ENCODE peak calls at places on chromosomes 12 and 14, in four cellular contexts. One of them, this sample, is unnamed.

GRCh38 chr12:43742106-43742505 is 16.5 kb downstream of the PUS7L start:
- DNase-seq in heart right ventricle: no peak
- DNase-seq in AG10803: peak; percentile 82
- DNase-seq in fibroblast of mammary gland: peak; percentile 91
- DNase-seq in this sample: peak; percentile 87

GRCh38 chr12:40684986-40685385 is 7.3 kb upstream of the CNTN1 start:
- DNase-seq in heart right ventricle: no peak
- DNase-seq in AG10803: no peak
- DNase-seq in fibroblast of mammary gland: no peak
- DNase-seq in this sample: no peak

GRCh38 chr12:111156304-111156703 is 212.6 kb downstream of the PHETA1 start:
- DNase-seq in AG10803: no peak
- DNase-seq in heart right ventricle: no peak
- DNase-seq in fibroblast of mammary gland: no peak
- DNase-seq in this sample: no peak

GRCh38 chr14:80136358-80136757 is 74.9 kb downstream of the DIO2 start:
- DNase-seq in fibroblast of mammary gland: peak; percentile 14
- DNase-seq in heart right ventricle: no peak
- DNase-seq in AG10803: no peak
- DNase-seq in this sample: no peak

GRCh38 chr12:78571953-78572352 is 292.6 kb upstream of the SYT1 start:
- DNase-seq in fibroblast of mammary gland: no peak
- DNase-seq in heart right ventricle: no peak
- DNase-seq in AG10803: no peak
- DNase-seq in this sample: no peak

GRCh38 chr12:57890191-57891120 is 43.9 kb upstream of the CTDSP2 start:
- DNase-seq in fibroblast of mammary gland: peak; percentile 68
- DNase-seq in heart right ventricle: no peak
- DNase-seq in AG10803: peak; percentile 50
- DNase-seq in this sample: peak; percentile 18

GRCh38 chr12:128091101-128091795 is 175.7 kb upstream of the TMEM132C start:
- DNase-seq in heart right ventricle: no peak
- DNase-seq in fibroblast of mammary gland: no peak
- DNase-seq in AG10803: no peak
- DNase-seq in this sample: no peak

GRCh38 chr12:116265361-116266128 is 11.9 kb downstream of the MED13L start:
- DNase-seq in heart right ventricle: no peak
- DNase-seq in fibroblast of mammary gland: peak; percentile 44
- DNase-seq in AG10803: peak; percentile 49
- DNase-seq in this sample: peak; percentile 23

GRCh38 chr12:110245278-110245868 is 35.7 kb upstream of the ATP2A2 start:
- DNase-seq in AG10803: no peak
- DNase-seq in heart right ventricle: no peak
- DNase-seq in fibroblast of mammary gland: peak; percentile 28
- DNase-seq in this sample: no peak

GRCh38 chr12:69566603-69567002 is 18.7 kb upstream of the CCT2 start:
- DNase-seq in fibroblast of mammary gland: no peak
- DNase-seq in heart right ventricle: no peak
- DNase-seq in AG10803: no peak
- DNase-seq in this sample: no peak

GRCh38 chr14:33812181-33812580 is 138.7 kb downstream of the EGLN3 start:
- DNase-seq in fibroblast of mammary gland: no peak
- DNase-seq in AG10803: no peak
- DNase-seq in heart right ventricle: no peak
- DNase-seq in this sample: no peak

GRCh38 chr12:56146492-56147460 is 5.6 kb upstream of the MYL6B start:
- DNase-seq in AG10803: no peak
- DNase-seq in fibroblast of mammary gland: peak; percentile 55
- DNase-seq in heart right ventricle: no peak
- DNase-seq in this sample: peak; percentile 36

GRCh38 chr14:70808023-70808401 is 1.3 kb downstream of the MAP3K9 start:
- DNase-seq in fibroblast of mammary gland: no peak
- DNase-seq in heart right ventricle: no peak
- DNase-seq in AG10803: no peak
- DNase-seq in this sample: no peak

GRCh38 chr12:120249875-120250795 is 15.4 kb downstream of the PXN start:
- DNase-seq in heart right ventricle: peak; percentile 83
- DNase-seq in fibroblast of mammary gland: peak; percentile 55
- DNase-seq in AG10803: no peak
- DNase-seq in this sample: no peak

GRCh38 chr12:29053567-29053966 is 95.5 kb upstream of the FAR2 start:
- DNase-seq in heart right ventricle: no peak
- DNase-seq in fibroblast of mammary gland: no peak
- DNase-seq in AG10803: no peak
- DNase-seq in this sample: no peak

GRCh38 chr14:49497267-49497666 is 88.9 kb downstream of the RPS29 start:
- DNase-seq in heart right ventricle: no peak
- DNase-seq in AG10803: no peak
- DNase-seq in fibroblast of mammary gland: no peak
- DNase-seq in this sample: no peak

GRCh38 chr14:32403688-32404087 is 74.6 kb downstream of the AKAP6 start:
- DNase-seq in AG10803: peak; percentile 26
- DNase-seq in fibroblast of mammary gland: peak; percentile 35
- DNase-seq in heart right ventricle: no peak
- DNase-seq in this sample: no peak

GRCh38 chr12:93167841-93168492 is 209.8 kb upstream of the NUDT4 start:
- DNase-seq in heart right ventricle: no peak
- DNase-seq in AG10803: no peak
- DNase-seq in fibroblast of mammary gland: no peak
- DNase-seq in this sample: peak; percentile 48

GRCh38 chr14:100778078-100778927 is 47.6 kb upstream of the MEG3 start:
- DNase-seq in heart right ventricle: no peak
- DNase-seq in fibroblast of mammary gland: no peak
- DNase-seq in AG10803: no peak
- DNase-seq in this sample: no peak

GRCh38 chr12:100544165-100544564 is 29.3 kb upstream of the GAS2L3 start:
- DNase-seq in heart right ventricle: no peak
- DNase-seq in AG10803: no peak
- DNase-seq in fibroblast of mammary gland: peak; percentile 7
- DNase-seq in this sample: no peak

GRCh38 chr12:48197549-48197966 is 5.5 kb downstream of the OR10AD1 start:
- DNase-seq in AG10803: no peak
- DNase-seq in heart right ventricle: no peak
- DNase-seq in fibroblast of mammary gland: peak; percentile 46
- DNase-seq in this sample: no peak

GRCh38 chr14:52124791-52125661 is 56.2 kb upstream of the NID2 start:
- DNase-seq in AG10803: peak; percentile 89
- DNase-seq in fibroblast of mammary gland: peak; percentile 93
- DNase-seq in heart right ventricle: peak; percentile 40
- DNase-seq in this sample: peak; percentile 96

GRCh38 chr14:93997933-93998870 is 1.1 kb downstream of the CCDC197 start:
- DNase-seq in AG10803: no peak
- DNase-seq in fibroblast of mammary gland: no peak
- DNase-seq in heart right ventricle: no peak
- DNase-seq in this sample: no peak

GRCh38 chr12:130620281-130620680 is 95.8 kb downstream of the RIMBP2 start:
- DNase-seq in heart right ventricle: no peak
- DNase-seq in fibroblast of mammary gland: no peak
- DNase-seq in AG10803: no peak
- DNase-seq in this sample: no peak

GRCh38 chr14:23942587-23942986 is 11.0 kb upstream of the DHRS4 start:
- DNase-seq in AG10803: no peak
- DNase-seq in heart right ventricle: no peak
- DNase-seq in fibroblast of mammary gland: no peak
- DNase-seq in this sample: no peak

GRCh38 chr12:118307069-118307954 is 65.4 kb downstream of the TAOK3 start:
- DNase-seq in heart right ventricle: peak; percentile 53
- DNase-seq in AG10803: peak; percentile 95
- DNase-seq in fibroblast of mammary gland: peak; percentile 93
- DNase-seq in this sample: peak; percentile 89

GRCh38 chr12:112121780-112122565 is 3.4 kb upstream of the TRAFD1 start:
- DNase-seq in heart right ventricle: peak; percentile 80
- DNase-seq in fibroblast of mammary gland: peak; percentile 88
- DNase-seq in AG10803: peak; percentile 89
- DNase-seq in this sample: peak; percentile 91

GRCh38 chr12:12331244-12331771 is 18.7 kb downstream of the MANSC1 start:
- DNase-seq in heart right ventricle: no peak
- DNase-seq in AG10803: no peak
- DNase-seq in fibroblast of mammary gland: no peak
- DNase-seq in this sample: peak; percentile 59

GRCh38 chr12:34348064-34348463 is 325.8 kb downstream of the ALG10 start:
- DNase-seq in fibroblast of mammary gland: no peak
- DNase-seq in heart right ventricle: no peak
- DNase-seq in AG10803: no peak
- DNase-seq in this sample: no peak

GRCh38 chr14:75274045-75274898 is 4.4 kb upstream of the FOS start:
- DNase-seq in fibroblast of mammary gland: no peak
- DNase-seq in heart right ventricle: no peak
- DNase-seq in AG10803: no peak
- DNase-seq in this sample: no peak

GRCh38 chr12:6840428-6841138 is at the start of gene GNB3:
- DNase-seq in fibroblast of mammary gland: no peak
- DNase-seq in heart right ventricle: peak; percentile 59
- DNase-seq in AG10803: no peak
- DNase-seq in this sample: peak; percentile 26

GRCh38 chr12:100201604-100202423 is 1.2 kb downstream of the ACTR6 start:
- DNase-seq in AG10803: no peak
- DNase-seq in fibroblast of mammary gland: no peak
- DNase-seq in heart right ventricle: no peak
- DNase-seq in this sample: no peak

GRCh38 chr12:96295532-96296160 is 101.5 kb downstream of the ELK3 start:
- DNase-seq in AG10803: no peak
- DNase-seq in heart right ventricle: no peak
- DNase-seq in fibroblast of mammary gland: peak; percentile 9
- DNase-seq in this sample: no peak

DNA sequence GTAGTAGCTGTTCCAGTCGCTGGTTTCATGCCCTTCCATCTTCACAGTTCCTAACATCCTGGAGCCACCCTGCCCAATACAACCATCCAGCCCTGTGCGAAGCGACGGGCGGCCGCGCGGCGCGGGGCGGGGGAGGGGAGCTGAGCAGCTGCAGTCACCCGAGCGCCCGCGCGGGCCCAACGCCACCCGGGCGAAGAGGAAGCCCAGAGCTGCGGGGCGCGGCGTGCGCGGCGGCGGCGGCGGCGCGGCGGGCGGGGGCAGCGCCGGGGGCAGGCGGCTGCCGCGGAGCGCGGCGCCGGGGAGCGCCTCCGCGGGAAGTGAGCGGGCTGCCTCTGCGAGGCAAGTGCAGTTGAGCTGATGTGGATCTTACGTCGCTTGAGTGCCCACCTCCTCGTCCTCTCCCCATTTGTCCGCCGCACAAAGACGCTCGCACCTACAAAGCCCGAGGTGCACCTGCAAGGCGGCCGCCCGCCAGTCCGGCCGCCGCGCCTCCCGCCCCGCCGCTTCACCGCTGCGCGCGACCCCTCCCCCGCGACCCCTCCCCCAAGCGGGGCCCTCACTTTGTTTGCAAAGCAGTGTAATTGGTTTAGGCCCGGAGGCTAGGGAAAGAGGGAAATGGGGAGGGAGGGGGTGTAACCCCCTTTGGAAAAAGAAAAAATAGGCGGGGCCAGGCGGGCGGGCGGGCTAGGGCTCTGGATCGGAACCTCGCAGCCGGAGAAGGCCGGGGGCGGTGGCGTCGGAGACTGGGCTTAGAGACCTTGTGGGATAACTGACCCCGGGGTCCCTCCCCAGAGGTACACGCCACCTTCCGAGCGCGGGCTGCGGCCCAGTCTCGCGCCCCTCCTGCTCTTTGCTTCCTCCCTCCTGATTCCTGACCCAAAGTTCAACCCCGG is at the start of the genes FOXA1 and TTC6:
- DNase-seq in heart right ventricle: no peak
- DNase-seq in fibroblast of mammary gland: peak; percentile 7
- DNase-seq in AG10803: peak; percentile 22
- DNase-seq in this sample: peak; percentile 27
- H3K4me3 ChIP-seq in heart right ventricle: peak within 1 kb of the TSS; percentile 10
- H3K4me3 ChIP-seq in fibroblast of mammary gland: peak within 1 kb of the TSS; percentile 45
- H3K4me3 ChIP-seq in AG10803: peak within 1 kb of the TSS; percentile 67
- H3K4me3 ChIP-seq in this sample: peak within 1 kb of the TSS; percentile 65

GRCh38 chr12:16347391-16348298 is at the start of gene MGST1:
- DNase-seq in heart right ventricle: peak; percentile 29
- DNase-seq in fibroblast of mammary gland: peak; percentile 75
- DNase-seq in AG10803: peak; percentile 55
- DNase-seq in this sample: peak; percentile 53

GRCh38 chr12:16346931-16347330 is 514 bp upstream of the MGST1 start:
- DNase-seq in AG10803: no peak
- DNase-seq in fibroblast of mammary gland: no peak
- DNase-seq in heart right ventricle: no peak
- DNase-seq in this sample: peak; percentile 21

GRCh38 chr12:16349132-16349463 is 1.7 kb downstream of the MGST1 start:
- DNase-seq in heart right ventricle: no peak
- DNase-seq in AG10803: peak; percentile 93
- DNase-seq in fibroblast of mammary gland: peak; percentile 98
- DNase-seq in this sample: peak; percentile 95

GRCh38 chr12:16350682-16351081 is 3.2 kb downstream of the MGST1 start:
- DNase-seq in fibroblast of mammary gland: peak; percentile 99
- DNase-seq in AG10803: peak; percentile 96
- DNase-seq in heart right ventricle: no peak
- DNase-seq in this sample: peak; percentile 96

GRCh38 chr12:16348435-16349131 is 1.1 kb downstream of the MGST1 start:
- DNase-seq in fibroblast of mammary gland: peak; percentile 32
- DNase-seq in heart right ventricle: no peak
- DNase-seq in AG10803: peak; percentile 16
- DNase-seq in this sample: peak; percentile 16
- H3K4me3 ChIP-seq in fibroblast of mammary gland: peak overlapping the region; percentile 85
- H3K4me3 ChIP-seq in heart right ventricle: no peak overlapping the region
- H3K4me3 ChIP-seq in AG10803: peak overlapping the region; percentile 68
- H3K4me3 ChIP-seq in this sample: peak overlapping the region; percentile 67

GRCh38 chr14:91383439-91383838 is 34.2 kb downstream of the CCDC88C start:
- DNase-seq in AG10803: no peak
- DNase-seq in heart right ventricle: no peak
- DNase-seq in fibroblast of mammary gland: no peak
- DNase-seq in this sample: no peak
- H3K4me3 ChIP-seq in AG10803: no peak overlapping the region
- H3K4me3 ChIP-seq in heart right ventricle: no peak overlapping the region
- H3K4me3 ChIP-seq in fibroblast of mammary gland: no peak overlapping the region
- H3K4me3 ChIP-seq in this sample: no peak overlapping the region

GRCh38 chr14:37047226-37047625 is 125.2 kb downstream of the SLC25A21 start:
- DNase-seq in AG10803: no peak
- DNase-seq in fibroblast of mammary gland: no peak
- DNase-seq in heart right ventricle: no peak
- DNase-seq in this sample: peak; percentile 26

GRCh38 chr14:37045340-37046061 is 126.9 kb downstream of the SLC25A21 start:
- DNase-seq in AG10803: no peak
- DNase-seq in heart right ventricle: no peak
- DNase-seq in fibroblast of mammary gland: no peak
- DNase-seq in this sample: no peak

GRCh38 chr14:37048666-37049071 is 123.7 kb downstream of the SLC25A21 start:
- DNase-seq in fibroblast of mammary gland: peak; percentile 55
- DNase-seq in heart right ventricle: no peak
- DNase-seq in AG10803: no peak
- DNase-seq in this sample: no peak

GRCh38 chr14:37051153-37051552 is 121.3 kb downstream of the SLC25A21 start:
- DNase-seq in fibroblast of mammary gland: peak; percentile 41
- DNase-seq in AG10803: no peak
- DNase-seq in heart right ventricle: no peak
- DNase-seq in this sample: no peak

DNA sequence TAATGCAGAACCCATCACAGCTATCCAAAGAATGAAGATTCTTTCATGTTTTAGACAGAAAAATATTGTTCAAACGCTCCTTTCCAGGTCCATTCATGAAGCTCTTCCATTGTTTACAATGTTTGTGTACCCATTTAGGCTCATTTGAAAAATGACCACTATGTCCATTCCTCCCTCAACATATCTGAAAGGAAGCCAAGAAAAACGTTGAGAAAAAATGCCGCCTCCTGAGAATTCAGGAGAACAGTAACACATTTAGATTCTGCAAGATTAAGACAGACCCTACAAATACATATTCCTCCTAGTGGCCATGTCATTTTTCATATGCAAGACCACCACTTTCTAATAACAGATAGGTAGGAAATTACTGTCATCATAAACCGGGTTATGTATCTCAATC is 124.4 kb downstream of the SLC25A21 start:
- DNase-seq in AG10803: no peak
- DNase-seq in fibroblast of mammary gland: no peak
- DNase-seq in heart right ventricle: no peak
- DNase-seq in this sample: no peak
- H3K4me3 ChIP-seq in AG10803: no peak overlapping the region
- H3K4me3 ChIP-seq in fibroblast of mammary gland: no peak overlapping the region
- H3K4me3 ChIP-seq in heart right ventricle: no peak overlapping the region
- H3K4me3 ChIP-seq in this sample: no peak overlapping the region

This sample was measured in fibroblast of villous mesenchyme.